ENCODE peak calls at places on chromosomes 16 and 17, in seven cellular contexts. U, M, H, T, A, C and P are unnamed samples.

GRCh38 chr17:725746-726145 is 6.7 kb upstream of the TLCD3A start:
- DNase-seq in U (no peak), M (no peak), H (no peak), T (no peak), A (no peak), C (no peak), P (no peak)

GRCh38 chr17:64148699-64149098 is 18.8 kb upstream of the ERN1 start:
- DNase-seq in U (no peak), M (no peak), H (no peak), T (no peak), A (no peak), C (no peak), P (no peak)

GRCh38 chr17:59154335-59154720 is 658 bp downstream of the SKA2 start:
- DNase-seq in U (peak), M (peak), H (peak), T (no peak), A (no peak), C (peak), P (peak)

GRCh38 chr16:46688101-46688656 is 799 bp downstream of the VPS35 start:
- DNase-seq in U (no peak), M (no peak), H (no peak), T (no peak), A (peak), C (no peak), P (peak)

GRCh38 chr17:19012171-19013080 is 7.9 kb upstream of the FAM83G start:
- DNase-seq in U (no peak), M (no peak), H (no peak), T (no peak), A (no peak), C (no peak), P (no peak)

GRCh38 chr17:76199466-76199865 is 40.8 kb downstream of the RNF157 start:
- DNase-seq in U (peak), M (no peak), H (peak), T (no peak), A (no peak), C (peak), P (no peak)

GRCh38 chr16:55842369-55843104 is 9.6 kb upstream of the CES1 start:
- DNase-seq in U (peak), M (no peak), H (peak), T (peak), A (no peak), C (no peak), P (peak)

GRCh38 chr17:29617481-29618271 is 5.0 kb downstream of the CORO6 start:
- DNase-seq in U (peak), M (peak), H (peak), T (peak), A (peak), C (peak), P (peak)

GRCh38 chr16:80323808-80324195 is 217.0 kb upstream of the DYNLRB2 start:
- DNase-seq in U (no peak), M (no peak), H (no peak), T (no peak), A (no peak), C (no peak), P (no peak)

GRCh38 chr16:2595376-2596200 is 57.8 kb downstream of the PDPK1 start:
- DNase-seq in U (no peak), M (no peak), H (no peak), T (no peak), A (no peak), C (no peak), P (no peak)

GRCh38 chr17:80349437-80350160 is 65.4 kb upstream of the ENDOV start:
- DNase-seq in U (no peak), M (no peak), H (no peak), T (no peak), A (no peak), C (no peak), P (no peak)

GRCh38 chr16:31428638-31429247 is 583 bp upstream of the COX6A2 start:
- DNase-seq in U (no peak), M (peak), H (no peak), T (no peak), A (no peak), C (no peak), P (no peak)

GRCh38 chr17:20993863-20994778 is 48.7 kb downstream of the USP22 start:
- DNase-seq in U (no peak), M (no peak), H (no peak), T (no peak), A (no peak), C (no peak), P (no peak)